ENCODE peak calls at places on chromosomes 7 and 10, in four cellular contexts. L is effector CD4-positive, alpha-beta T cell; R is amniotic stem cell; V is activated CD4-positive, CD25-positive, alpha-beta regulatory T cell treated with anti-CD3 and anti-CD28 coated beads, Interleukin-2, amount 50 U/mL, for 72 hours. T is an unnamed sample.

GRCh38 chr10:113132651-113133088 is 182.6 kb downstream of the TCF7L2 start:
- DNase-seq in R (no peak), L (no peak), V (no peak), T (no peak)

GRCh38 chr7:26735976-26736600 is 128.3 kb downstream of the SKAP2 start:
- DNase-seq in L (no peak), V (no peak), R (no peak), T (no peak)

GRCh38 chr7:26170663-26171062 is 18.7 kb downstream of the NFE2L3 start:
- DNase-seq in R (no peak), L (no peak), V (no peak), T (no peak)

GRCh38 chr10:22568928-22569327 is 145.4 kb downstream of the PIP4K2A start:
- DNase-seq in R (no peak), V (no peak), L (no peak), T (no peak)

GRCh38 chr7:78099715-78100477 is 301.3 kb downstream of the PHTF2 start:
- DNase-seq in L (no peak), R (no peak), V (no peak), T (no peak)

GRCh38 chr7:1942704-1943294 is 272.7 kb downstream of the ELFN1 start:
- DNase-seq in V (no peak), R (no peak), L (no peak), T (no peak)

GRCh38 chr10:79026341-79026761 is 42.4 kb upstream of the ZMIZ1 start:
- DNase-seq in L (no peak), R (no peak), V (peak; percentile 27), T (no peak)

GRCh38 chr10:79552143-79552542 is 8.1 kb downstream of the SFTPA2 start:
- DNase-seq in R (no peak), L (no peak), V (no peak), T (no peak)

GRCh38 chr10:6423004-6423403 is 157.1 kb downstream of the PRKCQ start:
- DNase-seq in L (no peak), V (no peak), R (peak; percentile 4), T (no peak)

GRCh38 chr7:44325181-44325671 is at the start of gene CAMK2B:
- DNase-seq in R (no peak), L (no peak), V (no peak), T (no peak)

GRCh38 chr10:68032113-68032512 is 43.0 kb downstream of the HERC4 start:
- DNase-seq in R (no peak), V (no peak), L (no peak), T (no peak)

GRCh38 chr10:3747248-3747960 is 37.6 kb downstream of the KLF6 start:
- DNase-seq in R (no peak), L (no peak), V (no peak), T (no peak)

GRCh38 chr7:4028221-4028620 is 653.9 kb upstream of the FOXK1 start:
- DNase-seq in V (no peak), R (no peak), L (no peak), T (no peak)

GRCh38 chr10:110358869-110359629 is 54.3 kb upstream of the SMNDC1 start:
- DNase-seq in L (no peak), V (peak; percentile 23), R (no peak), T (no peak)

GRCh38 chr7:33814400-33814799 is 90.9 kb upstream of the BMPER start:
- DNase-seq in R (no peak), L (no peak), V (no peak), T (no peak)

GRCh38 chr7:75688200-75689136 is 50.3 kb downstream of the HIP1 start:
- DNase-seq in L (no peak), V (no peak), R (no peak), T (no peak)

GRCh38 chr7:39313958-39314357 is 252.2 kb upstream of the YAE1 start:
- DNase-seq in L (no peak), R (no peak), V (no peak), T (no peak)

GRCh38 chr10:77974396-77975074 is 48.0 kb upstream of the DLG5 start:
- DNase-seq in V (no peak), R (no peak), L (no peak), T (no peak)

GRCh38 chr10:62842983-62843382 is 26.8 kb upstream of the EGR2 start:
- DNase-seq in R (no peak), L (no peak), V (no peak), T (no peak)

GRCh38 chr10:61847087-61847486 is 54.4 kb upstream of the ARID5B start:
- DNase-seq in V (no peak), R (no peak), L (no peak), T (no peak)

GRCh38 chr10:80694930-80695329 is 157.2 kb downstream of the SH2D4B start:
- DNase-seq in V (no peak), L (no peak), R (no peak), T (no peak)

GRCh38 chr7:68853254-68853653 is 745.0 kb upstream of the AUTS2 start:
- DNase-seq in R (no peak), V (no peak), L (no peak), T (no peak)

GRCh38 chr7:188727-189500 is 3.5 kb upstream of the FAM20C start:
- DNase-seq in R (no peak), L (no peak), V (no peak), T (no peak)

GRCh38 chr7:57407125-57407524 is 42.9 kb upstream of the ZNF716 start:
- DNase-seq in L (no peak), V (no peak), R (no peak), T (no peak)

GRCh38 chr10:5515948-5516761 is 8.6 kb upstream of the CALML3 start:
- DNase-seq in R (no peak), V (no peak), L (no peak), T (no peak)

GRCh38 chr10:93992400-93993030 is 1.2 kb upstream of the PLCE1 start:
- DNase-seq in L (no peak), R (no peak), V (no peak), T (no peak)

GRCh38 chr10:102066421-102067068 is 1.4 kb downstream of the HPS6 start:
- DNase-seq in R (no peak), V (no peak), L (no peak), T (no peak)

GRCh38 chr7:136618788-136619187 is 249.7 kb upstream of the CHRM2 start:
- DNase-seq in L (no peak), V (no peak), R (no peak), T (no peak)

GRCh38 chr7:17663056-17663675 is 277.1 kb downstream of the SNX13 start:
- DNase-seq in R (peak; percentile 59), L (no peak), V (no peak), T (no peak)

GRCh38 chr10:44068716-44069482 is 316.0 kb downstream of the CXCL12 start:
- DNase-seq in L (no peak), R (no peak), V (no peak), T (no peak)

GRCh38 chr10:48750991-48751390 is 66.3 kb downstream of the WDFY4 start:
- DNase-seq in R (no peak), L (no peak), V (no peak), T (no peak)